ENCODE peak calls at places on chromosomes 16 and 17, in six cellular contexts. One of them, this sample, is unnamed. For H3K36me3, the result is how much of the 10 kb centered on the place peaks cover.

GRCh38 chr16:13999895-14000425 is 71.2 kb upstream of the MRTFB start:
- DNase-seq in uterus: no peak
- DNase-seq in body of pancreas: no peak
- DNase-seq in IMR-90: no peak
- DNase-seq in Peyer's patch: no peak
- DNase-seq in suprapubic skin: no peak
- DNase-seq in this sample: no peak

GRCh38 chr17:57751971-57752905 is 7.1 kb upstream of the CCDC182 start:
- DNase-seq in uterus: no peak
- DNase-seq in body of pancreas: no peak
- DNase-seq in IMR-90: no peak
- DNase-seq in Peyer's patch: no peak
- DNase-seq in suprapubic skin: no peak
- DNase-seq in this sample: no peak

GRCh38 chr17:82338858-82339633 is 5.5 kb upstream of the SECTM1 start:
- DNase-seq in uterus: peak
- DNase-seq in body of pancreas: peak
- DNase-seq in IMR-90: peak
- DNase-seq in Peyer's patch: no peak
- DNase-seq in suprapubic skin: no peak
- DNase-seq in this sample: peak

GRCh38 chr17:74215332-74215727 is 2.0 kb downstream of the TTYH2 start:
- DNase-seq in uterus: no peak
- DNase-seq in body of pancreas: no peak
- DNase-seq in IMR-90: no peak
- DNase-seq in Peyer's patch: no peak
- DNase-seq in suprapubic skin: no peak
- DNase-seq in this sample: no peak

GRCh38 chr17:73872816-73873215 is 228.6 kb upstream of the SDK2 start:
- DNase-seq in uterus: no peak
- DNase-seq in body of pancreas: no peak
- DNase-seq in IMR-90: no peak
- DNase-seq in Peyer's patch: no peak
- DNase-seq in suprapubic skin: no peak
- DNase-seq in this sample: no peak

GRCh38 chr17:65487161-65487560 is 74.3 kb downstream of the AXIN2 start:
- DNase-seq in uterus: no peak
- DNase-seq in body of pancreas: no peak
- DNase-seq in IMR-90: no peak
- DNase-seq in Peyer's patch: no peak
- DNase-seq in suprapubic skin: peak
- DNase-seq in this sample: no peak

GRCh38 chr17:76506408-76507328 is 5.4 kb upstream of the RHBDF2 start:
- DNase-seq in uterus: peak
- DNase-seq in body of pancreas: peak
- DNase-seq in IMR-90: peak
- DNase-seq in Peyer's patch: peak
- DNase-seq in suprapubic skin: peak
- DNase-seq in this sample: no peak

GRCh38 chr17:82388223-82388921 is 16.8 kb downstream of the UTS2R start:
- DNase-seq in uterus: no peak
- DNase-seq in body of pancreas: peak
- DNase-seq in IMR-90: no peak
- DNase-seq in Peyer's patch: no peak
- DNase-seq in suprapubic skin: no peak
- DNase-seq in this sample: peak

GRCh38 chr17:6454495-6455320 is 10.5 kb downstream of the PIMREG start:
- DNase-seq in uterus: no peak
- DNase-seq in body of pancreas: no peak
- DNase-seq in IMR-90: no peak
- DNase-seq in Peyer's patch: no peak
- DNase-seq in suprapubic skin: no peak
- DNase-seq in this sample: no peak

GRCh38 chr17:29032798-29033197 is 10.1 kb upstream of the PIPOX start:
- DNase-seq in uterus: no peak
- DNase-seq in body of pancreas: no peak
- DNase-seq in IMR-90: no peak
- DNase-seq in Peyer's patch: no peak
- DNase-seq in suprapubic skin: no peak
- DNase-seq in this sample: no peak

GRCh38 chr17:81303385-81303784 is 8.3 kb upstream of the SLC38A10 start:
- DNase-seq in uterus: no peak
- DNase-seq in body of pancreas: no peak
- DNase-seq in IMR-90: no peak
- DNase-seq in Peyer's patch: no peak
- DNase-seq in suprapubic skin: no peak
- DNase-seq in this sample: no peak

GRCh38 chr16:89193021-89193575 is 7.2 kb downstream of the SLC22A31 start:
- DNase-seq in uterus: peak
- DNase-seq in body of pancreas: peak
- DNase-seq in IMR-90: peak
- DNase-seq in Peyer's patch: no peak
- DNase-seq in suprapubic skin: no peak
- DNase-seq in this sample: peak

GRCh38 chr16:85210423-85211169 is 98.3 kb upstream of the CIBAR2 start:
- DNase-seq in uterus: no peak
- DNase-seq in body of pancreas: no peak
- DNase-seq in IMR-90: peak
- DNase-seq in Peyer's patch: no peak
- DNase-seq in suprapubic skin: no peak
- DNase-seq in this sample: no peak

GRCh38 chr16:14401839-14402115 is 228.3 kb downstream of the PARN start:
- DNase-seq in uterus: no peak
- DNase-seq in body of pancreas: peak
- DNase-seq in IMR-90: peak
- DNase-seq in Peyer's patch: no peak
- DNase-seq in suprapubic skin: no peak
- DNase-seq in this sample: no peak

GRCh38 chr17:77437017-77437416 is 296.2 kb downstream of the SEC14L1 start:
- DNase-seq in uterus: no peak
- DNase-seq in body of pancreas: no peak
- DNase-seq in IMR-90: peak
- DNase-seq in Peyer's patch: peak
- DNase-seq in suprapubic skin: no peak
- DNase-seq in this sample: no peak

GRCh38 chr17:692116-692515 is 22.5 kb downstream of the VPS53 start:
- DNase-seq in uterus: no peak
- DNase-seq in body of pancreas: no peak
- DNase-seq in IMR-90: peak
- DNase-seq in Peyer's patch: no peak
- DNase-seq in suprapubic skin: no peak
- DNase-seq in this sample: no peak

DNA sequence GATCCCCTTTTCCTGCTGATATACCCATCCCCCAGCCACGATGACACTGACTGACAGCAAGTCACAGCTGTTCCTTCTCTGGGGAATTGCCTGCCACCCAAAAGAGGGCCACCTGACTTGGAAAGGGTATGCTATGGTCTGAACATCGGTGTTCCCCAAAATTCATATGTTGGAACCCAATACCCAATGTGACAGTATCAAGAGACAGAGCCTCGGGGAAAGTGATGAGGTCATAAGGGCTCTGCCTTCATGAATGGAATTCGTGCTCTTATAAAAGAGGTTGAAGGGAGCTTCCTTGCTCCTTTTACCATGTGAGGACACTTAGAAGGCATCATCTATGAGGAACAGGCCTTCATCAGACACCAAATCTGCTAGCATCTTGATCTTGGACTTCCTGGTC is 7.6 kb upstream of the MARVELD3 start:
- DNase-seq in uterus: no peak
- DNase-seq in body of pancreas: no peak
- DNase-seq in IMR-90: no peak
- DNase-seq in Peyer's patch: no peak
- DNase-seq in suprapubic skin: no peak
- DNase-seq in this sample: no peak
- H3K36me3 ChIP-seq in uterus: under half
- H3K36me3 ChIP-seq in body of pancreas: under half
- H3K36me3 ChIP-seq in IMR-90: under half
- H3K36me3 ChIP-seq in Peyer's patch: under half
- H3K36me3 ChIP-seq in suprapubic skin: under half
- H3K36me3 ChIP-seq in this sample: under half

DNA sequence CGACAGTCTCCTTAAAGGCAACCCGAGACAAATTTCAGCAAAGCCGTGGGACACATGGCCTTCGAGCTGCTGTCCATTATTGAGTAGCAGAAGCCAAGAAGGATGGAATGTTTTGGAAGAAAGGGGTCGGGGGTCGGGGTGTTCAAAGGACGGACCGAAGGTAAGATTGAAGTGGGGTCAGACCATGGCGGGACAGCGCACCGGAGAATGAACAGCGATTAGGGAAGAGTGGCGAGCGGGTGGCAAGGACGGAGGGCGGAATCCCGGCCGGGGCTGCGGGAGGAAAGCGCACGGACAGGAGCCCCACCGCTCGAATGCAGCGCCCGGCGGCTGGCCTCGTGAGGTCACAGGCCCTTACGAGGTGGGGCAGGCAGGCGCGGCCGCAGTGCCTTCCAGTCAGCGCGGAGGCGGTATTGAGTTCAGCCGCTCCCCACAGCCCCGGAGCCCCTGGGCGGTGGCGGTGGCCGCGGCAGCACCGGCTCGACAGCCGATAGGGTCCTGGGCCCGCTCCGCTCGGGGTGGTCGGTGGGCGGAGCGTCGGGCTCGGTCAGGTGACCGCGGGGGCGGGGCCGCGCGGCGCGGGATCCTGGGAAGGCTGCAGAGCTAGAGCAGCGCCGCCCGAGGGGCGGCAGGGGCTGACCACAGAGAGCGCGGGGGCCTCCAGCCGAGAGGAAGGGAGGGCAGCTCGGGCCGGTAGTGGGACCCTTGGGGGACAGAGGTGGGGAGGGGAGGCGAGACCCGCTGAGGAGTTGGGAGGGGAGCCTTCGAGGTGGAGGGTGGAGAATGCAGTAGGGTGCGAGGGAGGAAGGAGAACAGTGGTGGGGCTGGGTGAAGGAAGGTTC is at the start of gene EFCAB13:
- DNase-seq in uterus: peak
- DNase-seq in body of pancreas: peak
- DNase-seq in IMR-90: peak
- DNase-seq in Peyer's patch: peak
- DNase-seq in suprapubic skin: peak
- DNase-seq in this sample: peak
- TF ChIP-seq POLR2A in uterus: peak
- TF ChIP-seq POLR2A in body of pancreas: peak
- TF ChIP-seq POLR2A in IMR-90: peak
- TF ChIP-seq POLR2A in Peyer's patch: peak
- TF ChIP-seq POLR2A in suprapubic skin: peak
- TF ChIP-seq POLR2A in this sample: peak

DNA sequence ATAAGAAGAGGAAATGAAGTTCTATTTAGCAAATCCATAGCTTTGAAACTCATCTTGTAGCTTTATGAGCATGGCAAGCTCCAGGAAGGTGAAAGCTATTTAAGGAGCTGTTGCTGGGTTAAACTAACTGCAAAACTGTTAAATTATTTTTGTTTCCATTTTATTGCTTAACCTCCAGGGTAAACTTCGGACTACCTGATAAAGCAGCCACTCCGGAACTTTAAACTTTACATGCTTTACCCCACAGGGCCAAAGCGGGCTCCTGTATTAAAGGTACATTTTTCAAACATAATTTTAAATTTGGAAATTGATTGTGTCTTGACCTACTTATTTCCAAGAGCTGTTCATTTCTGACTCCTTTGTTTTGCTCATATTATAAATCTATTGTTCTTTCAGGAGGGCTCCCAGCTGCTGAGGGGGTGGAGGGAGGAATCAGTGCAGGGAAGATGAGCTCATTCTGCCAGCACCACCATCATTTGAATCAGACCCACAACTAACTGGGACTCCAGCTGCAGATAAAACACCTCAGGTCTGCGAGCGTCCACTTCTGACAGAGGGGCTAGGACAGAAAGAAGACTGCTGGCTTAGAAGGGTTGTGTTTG is 157.9 kb downstream of the IRX3 start:
- DNase-seq in uterus: no peak
- DNase-seq in body of pancreas: no peak
- DNase-seq in IMR-90: no peak
- DNase-seq in Peyer's patch: no peak
- DNase-seq in suprapubic skin: no peak
- DNase-seq in this sample: no peak
- H3K36me3 ChIP-seq in uterus: under half
- H3K36me3 ChIP-seq in body of pancreas: under half
- H3K36me3 ChIP-seq in IMR-90: under half
- H3K36me3 ChIP-seq in Peyer's patch: under half
- H3K36me3 ChIP-seq in suprapubic skin: under half
- H3K36me3 ChIP-seq in this sample: under half

DNA sequence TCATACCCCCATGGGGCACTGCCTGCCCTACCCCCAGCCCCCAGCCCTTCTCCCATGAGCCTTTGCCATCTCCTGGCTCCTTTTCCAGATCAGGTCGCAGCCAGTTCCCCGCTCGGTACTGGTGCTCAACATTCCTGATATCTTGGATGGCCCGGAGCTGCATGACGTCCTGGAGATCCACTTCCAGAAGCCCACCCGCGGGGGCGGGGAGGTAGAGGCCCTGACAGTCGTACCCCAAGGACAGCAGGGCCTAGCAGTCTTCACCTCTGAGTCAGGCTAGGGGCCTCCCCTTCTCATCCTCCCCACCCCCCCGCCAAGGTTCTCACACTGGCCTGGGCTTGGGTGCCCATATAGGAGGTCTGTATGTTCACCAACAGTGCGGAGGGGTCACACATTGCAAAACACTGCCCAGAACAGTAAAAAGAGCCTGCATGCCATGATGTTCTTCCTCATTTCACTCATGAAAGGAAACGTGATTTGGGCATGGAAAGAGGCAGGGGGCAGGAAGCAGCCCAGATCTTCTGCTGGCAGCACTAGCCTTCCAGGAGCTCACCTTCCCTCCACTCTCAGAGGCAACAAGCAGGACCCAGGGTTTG is 7.5 kb downstream of the IFI35 start:
- DNase-seq in uterus: no peak
- DNase-seq in body of pancreas: no peak
- DNase-seq in IMR-90: no peak
- DNase-seq in Peyer's patch: no peak
- DNase-seq in suprapubic skin: no peak
- DNase-seq in this sample: no peak
- TF ChIP-seq POLR2A in uterus: no peak
- TF ChIP-seq POLR2A in body of pancreas: no peak
- TF ChIP-seq POLR2A in IMR-90: no peak
- TF ChIP-seq POLR2A in Peyer's patch: no peak
- TF ChIP-seq POLR2A in suprapubic skin: no peak
- TF ChIP-seq POLR2A in this sample: no peak

GRCh38 chr17:80291260-80291659 is 30.6 kb downstream of the RNF213 start:
- DNase-seq in uterus: no peak
- DNase-seq in body of pancreas: no peak
- DNase-seq in IMR-90: no peak
- DNase-seq in Peyer's patch: no peak
- DNase-seq in suprapubic skin: no peak
- DNase-seq in this sample: no peak
- H3K36me3 ChIP-seq in uterus: under half
- H3K36me3 ChIP-seq in body of pancreas: under half
- H3K36me3 ChIP-seq in IMR-90: half or more
- H3K36me3 ChIP-seq in Peyer's patch: under half
- H3K36me3 ChIP-seq in suprapubic skin: half or more
- H3K36me3 ChIP-seq in this sample: half or more